ENCODE peak calls at places on chromosomes 7 and 10, in five cellular contexts. X is H1, F is IMR-90, O is mesenchymal stem cell, N is mesendoderm. R is an unnamed sample.

GRCh38 chr7:25854608-25855497 is 297.1 kb upstream of the NFE2L3 start:
- DNase-seq in X (no peak), F (peak), O (peak), N (peak), R (peak)

GRCh38 chr7:897771-898376 is 21.5 kb downstream of the GET4 start:
- DNase-seq in X (no peak), F (no peak), O (no peak), N (no peak), R (no peak)

GRCh38 chr10:87843714-87844113 is 19.6 kb downstream of the KLLN start:
- DNase-seq in X (no peak), F (no peak), O (no peak), N (no peak), R (no peak)

GRCh38 chr10:102347236-102347828 is 48.2 kb upstream of the NFKB2 start:
- DNase-seq in X (peak), F (peak), O (peak), N (peak), R (peak)

GRCh38 chr7:54864718-54865117 is 105.7 kb upstream of the SEC61G start:
- DNase-seq in X (no peak), F (peak), O (peak), N (no peak), R (no peak)

GRCh38 chr10:71374481-71375233 is 22.1 kb upstream of the CDH23 start:
- DNase-seq in X (no peak), F (no peak), O (no peak), N (no peak), R (no peak)

GRCh38 chr7:90595801-90596683 is at the start of gene CDK14:
- DNase-seq in X (peak), F (peak), O (peak), N (peak), R (peak)

GRCh38 chr7:116953727-116954442 is 584 bp downstream of the ST7 start:
- DNase-seq in X (peak), F (peak), O (peak), N (peak), R (peak)

GRCh38 chr7:155669717-155670505 is 25.4 kb downstream of the RBM33 start:
- DNase-seq in X (peak), F (peak), O (no peak), N (peak), R (no peak)

GRCh38 chr10:133067152-133068090 is 20.3 kb upstream of the ADGRA1 start:
- DNase-seq in X (no peak), F (no peak), O (no peak), N (no peak), R (no peak)

GRCh38 chr7:112981966-112982365 is 104.7 kb downstream of the GPR85 start:
- DNase-seq in X (no peak), F (no peak), O (no peak), N (no peak), R (no peak)

GRCh38 chr7:86411804-86412203 is 231.9 kb upstream of the GRM3 start:
- DNase-seq in X (no peak), F (no peak), O (no peak), N (no peak), R (no peak)

GRCh38 chr7:5679741-5680473 is 101.6 kb downstream of the RNF216 start:
- DNase-seq in X (no peak), F (no peak), O (no peak), N (no peak), R (no peak)

GRCh38 chr7:38206071-38206470 is 28.0 kb downstream of the STARD3NL start:
- DNase-seq in X (no peak), F (no peak), O (no peak), N (no peak), R (no peak)

GRCh38 chr10:44306762-44307161 is 78.1 kb downstream of the CXCL12 start:
- DNase-seq in X (no peak), F (no peak), O (peak), N (peak), R (no peak)

GRCh38 chr10:77710759-77711682 is 73.4 kb upstream of the KCNMA1 start:
- DNase-seq in X (peak), F (peak), O (peak), N (peak), R (peak)

GRCh38 chr7:116588225-116588624 is 63.4 kb downstream of the CAV1 start:
- DNase-seq in X (no peak), F (peak), O (peak), N (peak), R (no peak)

GRCh38 chr7:31418928-31419327 is 78.4 kb upstream of the NEUROD6 start:
- DNase-seq in X (no peak), F (no peak), O (no peak), N (no peak), R (no peak)

GRCh38 chr7:76427635-76428034 is 2.9 kb downstream of the ZP3 start:
- DNase-seq in X (no peak), F (no peak), O (no peak), N (no peak), R (no peak)

GRCh38 chr7:79137942-79138341 is 315.5 kb downstream of the MAGI2 start:
- DNase-seq in X (no peak), F (peak), O (peak), N (no peak), R (no peak)

GRCh38 chr10:126157127-126157526 is 231.2 kb downstream of the ADAM12 start:
- DNase-seq in X (no peak), F (no peak), O (no peak), N (peak), R (no peak)

GRCh38 chr7:23487670-23488069 is 17.4 kb upstream of the IGF2BP3 start:
- DNase-seq in X (no peak), F (no peak), O (no peak), N (no peak), R (no peak)

GRCh38 chr7:23486002-23486773 is 15.9 kb upstream of the IGF2BP3 start:
- DNase-seq in X (peak), F (no peak), O (no peak), N (peak), R (no peak)

GRCh38 chr7:23494009-23494408 is 23.7 kb upstream of the IGF2BP3 start:
- DNase-seq in X (no peak), F (no peak), O (no peak), N (no peak), R (no peak)

GRCh38 chr7:23490357-23491131 is 20.3 kb upstream of the IGF2BP3 start:
- DNase-seq in X (peak), F (no peak), O (no peak), N (no peak), R (no peak)

DNA sequence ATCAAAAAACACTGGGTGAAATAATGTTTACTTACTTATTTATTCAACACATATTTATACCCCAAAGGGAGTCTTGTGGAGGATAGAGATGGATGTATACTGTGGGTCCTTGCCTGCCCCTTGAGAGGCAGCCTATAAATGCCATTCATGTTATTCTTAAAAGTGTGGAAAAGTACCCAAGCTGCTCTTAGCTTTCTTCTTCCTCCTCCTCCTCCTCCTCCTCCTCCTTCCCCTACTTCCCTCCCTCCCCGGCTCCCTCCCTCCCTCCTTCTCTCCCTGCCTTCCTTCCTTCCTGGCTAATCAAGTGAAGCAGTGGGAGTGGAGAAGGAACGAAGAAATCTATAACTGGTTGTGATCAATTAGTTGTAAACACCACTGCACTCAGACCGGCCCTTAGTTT is 21.2 kb upstream of the IGF2BP3 start:
- DNase-seq in X (no peak), F (no peak), O (no peak), N (no peak), R (no peak)
- H3K4me3 ChIP-seq in X (peak), F (no peak), O (peak), N (no peak), R (no peak)

GRCh38 chr7:36306722-36307121 is 82.9 kb upstream of the ANLN start:
- DNase-seq in X (peak), F (no peak), O (no peak), N (no peak), R (no peak)

GRCh38 chr7:36305648-36306047 is 84.0 kb upstream of the ANLN start:
- DNase-seq in X (no peak), F (no peak), O (no peak), N (no peak), R (no peak)

GRCh38 chr7:36303202-36304098 is 86.2 kb upstream of the ANLN start:
- DNase-seq in X (no peak), F (peak), O (peak), N (no peak), R (no peak)

GRCh38 chr7:36304099-36304425 is 85.6 kb upstream of the ANLN start:
- DNase-seq in X (no peak), F (no peak), O (no peak), N (no peak), R (no peak)

GRCh38 chr7:36305226-36305625 is 84.4 kb upstream of the ANLN start:
- DNase-seq in X (no peak), F (no peak), O (no peak), N (no peak), R (no peak)
- H2BK15ac ChIP-seq in X (no peak), F (no peak), O (no peak), N (no peak), R (no peak)

DNA sequence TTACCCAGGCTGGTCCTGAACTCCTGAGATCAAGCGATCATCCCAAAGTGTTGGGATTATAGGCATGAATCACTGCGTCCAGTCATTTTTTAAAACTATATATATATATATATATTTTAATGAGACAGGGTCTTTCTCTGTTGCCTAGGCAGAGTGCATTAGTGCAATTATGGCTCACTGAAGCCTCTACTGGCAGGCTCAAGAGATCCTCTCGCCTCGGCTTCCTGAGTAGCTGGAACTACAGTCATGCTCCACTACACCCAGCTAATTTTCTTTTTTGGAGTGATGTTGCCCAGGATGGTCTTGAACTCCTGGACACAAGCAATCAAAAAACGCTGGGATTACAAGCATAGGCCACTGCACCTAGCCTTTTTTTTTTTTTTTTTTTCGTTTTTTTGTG is 55.3 kb upstream of the KAT6B start:
- DNase-seq in X (no peak), F (no peak), O (no peak), N (no peak), R (no peak)
- H3K27ac ChIP-seq in X (no peak), F (no peak), O (no peak), N (no peak), R (no peak)

GRCh38 chr10:48291190-48291589 is 15.3 kb upstream of the MAPK8 start:
- DNase-seq in X (no peak), F (no peak), O (no peak), N (no peak), R (no peak)
- H3K4me3 ChIP-seq in X (no peak), F (no peak), O (no peak), N (no peak), R (no peak)

GRCh38 chr10:110075726-110076125 is 67.9 kb downstream of the ADD3 start:
- DNase-seq in X (no peak), F (no peak), O (no peak), N (no peak), R (no peak)

GRCh38 chr10:110076559-110077318 is 69.0 kb downstream of the ADD3 start:
- DNase-seq in X (no peak), F (peak), O (peak), N (no peak), R (no peak)

GRCh38 chr10:110077436-110078120 is 69.8 kb downstream of the ADD3 start:
- DNase-seq in X (no peak), F (no peak), O (peak), N (no peak), R (no peak)

GRCh38 chr10:110074986-110075664 is 67.3 kb downstream of the ADD3 start:
- DNase-seq in X (no peak), F (peak), O (peak), N (peak), R (no peak)

GRCh38 chr10:110074298-110074697 is 66.5 kb downstream of the ADD3 start:
- DNase-seq in X (no peak), F (no peak), O (no peak), N (no peak), R (no peak)
- H2BK15ac ChIP-seq in X (no peak), F (peak), O (no peak), N (no peak), R (no peak)

DNA sequence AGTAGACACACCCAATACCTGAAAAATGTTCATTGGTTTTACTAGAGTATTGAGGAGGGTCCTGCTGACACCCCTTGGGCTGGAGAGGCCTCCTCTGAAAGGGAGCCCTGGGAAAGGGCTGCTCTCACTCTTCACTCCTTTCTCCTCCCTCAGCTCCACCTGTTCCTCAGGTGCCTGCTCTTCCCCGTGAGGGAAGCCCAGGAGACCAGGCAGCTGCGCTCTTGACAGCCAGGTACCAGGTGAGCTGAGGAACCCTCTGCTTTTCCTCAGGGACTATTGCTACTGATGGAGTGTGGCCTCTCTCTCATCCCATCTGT is 3.3 kb downstream of the ZNF655 start:
- DNase-seq in X (no peak), F (no peak), O (no peak), N (no peak), R (no peak)
- H3K27ac ChIP-seq in X (no peak), F (peak), O (peak), N (peak), R (no peak)

GRCh38 chr10:42475168-42476098 is 162.9 kb downstream of the ZNF33B start:
- DNase-seq in X (no peak), F (peak), O (no peak), N (no peak), R (no peak)
- H3K4me3 ChIP-seq in X (no peak), F (peak), O (peak), N (no peak), R (no peak)

DNA sequence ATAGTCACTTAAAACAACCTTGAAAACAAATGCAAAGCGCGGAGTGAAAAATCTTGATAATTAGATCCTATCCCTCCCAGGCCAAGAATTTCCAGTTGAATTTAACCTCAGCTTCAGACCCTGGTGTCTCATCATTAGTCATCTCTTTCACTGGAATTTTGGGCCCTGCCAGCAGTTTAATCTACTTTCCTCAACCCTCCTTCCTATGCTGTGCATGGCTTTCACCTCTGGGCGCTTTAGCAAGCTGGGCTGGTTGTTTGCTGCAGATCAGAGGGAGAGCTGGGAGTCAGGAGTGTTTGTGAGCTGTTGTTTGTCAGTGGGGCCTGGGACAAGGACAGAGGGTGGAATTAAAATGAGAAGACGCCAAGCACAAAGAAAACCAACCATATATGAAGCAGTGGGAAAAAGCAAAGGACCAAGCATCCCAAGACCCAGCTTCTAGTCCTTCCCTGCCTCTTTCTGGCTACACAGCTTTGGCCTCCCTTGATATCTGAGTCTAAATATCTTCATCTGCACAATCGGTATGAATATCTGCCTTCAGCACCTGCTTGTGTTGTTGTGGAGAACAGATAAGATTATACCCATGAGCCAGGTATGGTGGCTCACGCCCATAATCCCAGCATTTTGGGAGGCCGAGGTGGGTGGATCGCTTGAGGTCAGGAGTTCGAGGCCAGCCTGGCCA is 13.5 kb downstream of the MYOF start:
- DNase-seq in X (no peak), F (peak), O (peak), N (peak), R (no peak)
- H2BK15ac ChIP-seq in X (no peak), F (peak), O (peak), N (no peak), R (no peak)